ENCODE peak calls at places on chromosomes 4 and X, in seven cellular contexts. Y is body of pancreas, E is BJ, W is K562, N is osteocyte, L is astrocyte of the spinal cord, D is GM12865. X is an unnamed sample.

GRCh38 chr4:2445130-2445529 is 23.8 kb upstream of the RNF4 start:
- DNase-seq in Y (no peak), E (no peak), W (no peak), N (no peak), L (no peak), D (no peak), X (no peak)

GRCh38 chr4:1412376-1413220 is 6.4 kb upstream of the NKX1-1 start:
- DNase-seq in Y (no peak), E (no peak), W (peak; percentile 11), N (no peak), L (no peak), D (no peak), X (no peak)

GRCh38 chrX:151870603-151871002 is 42.1 kb upstream of the MAGEA4 start:
- DNase-seq in Y (no peak), E (peak; percentile 49), W (no peak), N (no peak), L (peak; percentile 84), D (no peak), X (no peak)

GRCh38 chr4:2281575-2282343 is 19.9 kb upstream of the MXD4 start:
- DNase-seq in Y (no peak), E (no peak), W (no peak), N (no peak), L (no peak), D (peak; percentile 81), X (no peak)

GRCh38 chr4:111736516-111736915 is 408.7 kb upstream of the FAM241A start:
- DNase-seq in Y (no peak), E (no peak), W (no peak), N (no peak), L (no peak), D (no peak), X (no peak)

GRCh38 chrX:74382613-74383012 is 38.7 kb upstream of the SLC16A2 start:
- DNase-seq in Y (peak; percentile 63), E (peak; percentile 29), W (peak; percentile 64), N (peak; percentile 87), L (peak; percentile 49), D (peak; percentile 49), X (peak; percentile 60)

GRCh38 chr4:75289843-75290616 is 224.2 kb downstream of the RCHY1 start:
- DNase-seq in Y (peak; percentile 14), E (no peak), W (no peak), N (no peak), L (no peak), D (peak; percentile 67), X (peak; percentile 22)

GRCh38 chr4:88803600-88804096 is 106.0 kb upstream of the NAP1L5 start:
- DNase-seq in Y (peak; percentile 55), E (peak; percentile 83), W (no peak), N (no peak), L (peak; percentile 92), D (peak; percentile 54), X (no peak)

GRCh38 chr4:40629401-40630334 is at the start of gene RBM47:
- DNase-seq in Y (peak; percentile 88), E (no peak), W (no peak), N (no peak), L (peak; percentile 57), D (peak; percentile 91), X (peak; percentile 59)
- TF ChIP-seq CTCF in Y (peak; percentile 35), E (peak; percentile 24), W (no peak), N (no peak), L (peak; percentile 0), D (peak; percentile 11), X (no peak)

GRCh38 chr4:19486400-19486799 is 765.3 kb upstream of the SLIT2 start:
- DNase-seq in Y (no peak), E (no peak), W (no peak), N (no peak), L (no peak), D (no peak), X (peak; percentile 5)
- TF ChIP-seq CTCF in Y (no peak), E (no peak), W (no peak), N (peak; percentile 54), L (peak; percentile 26), D (no peak), X (no peak)

GRCh38 chr4:16289872-16290554 is 63.7 kb upstream of the TAPT1 start:
- DNase-seq in Y (no peak), E (no peak), W (peak; percentile 34), N (no peak), L (peak; percentile 52), D (peak; percentile 28), X (peak; percentile 14)
- TF ChIP-seq CTCF in Y (peak; percentile 71), E (peak; percentile 55), W (peak; percentile 71), N (peak; percentile 78), L (peak; percentile 48), D (peak; percentile 35), X (peak; percentile 66)

GRCh38 chr4:165864228-165864627 is 8.8 kb upstream of the TLL1 start:
- DNase-seq in Y (no peak), E (no peak), W (no peak), N (no peak), L (no peak), D (no peak), X (no peak)
- TF ChIP-seq CTCF in Y (no peak), E (no peak), W (no peak), N (peak; percentile 56), L (no peak), D (no peak), X (no peak)

DNA sequence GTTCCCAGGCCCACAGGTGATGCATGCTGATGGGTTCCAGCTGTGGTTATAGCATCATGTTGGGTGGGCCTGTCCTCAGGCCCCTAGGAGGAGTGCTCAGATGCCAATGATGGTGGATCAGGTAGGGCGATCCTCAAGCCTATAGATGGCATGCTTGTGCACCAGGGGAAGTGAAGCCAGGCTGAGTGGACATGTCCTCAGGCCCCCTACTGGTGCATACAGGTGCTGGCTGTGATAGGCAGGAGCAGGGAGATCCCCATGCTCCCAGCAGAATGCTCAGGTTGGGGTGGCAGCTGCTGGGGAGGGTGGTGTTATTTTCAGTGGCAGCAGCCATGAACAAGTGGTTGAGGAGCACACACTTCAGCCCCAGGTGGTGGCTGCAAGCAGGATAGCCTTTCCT is 96.0 kb downstream of the SMARCA1 start:
- DNase-seq in Y (no peak), E (no peak), W (no peak), N (no peak), L (no peak), D (peak; percentile 1), X (no peak)
- TF ChIP-seq CTCF in Y (no peak), E (no peak), W (no peak), N (no peak), L (no peak), D (no peak), X (no peak)

DNA sequence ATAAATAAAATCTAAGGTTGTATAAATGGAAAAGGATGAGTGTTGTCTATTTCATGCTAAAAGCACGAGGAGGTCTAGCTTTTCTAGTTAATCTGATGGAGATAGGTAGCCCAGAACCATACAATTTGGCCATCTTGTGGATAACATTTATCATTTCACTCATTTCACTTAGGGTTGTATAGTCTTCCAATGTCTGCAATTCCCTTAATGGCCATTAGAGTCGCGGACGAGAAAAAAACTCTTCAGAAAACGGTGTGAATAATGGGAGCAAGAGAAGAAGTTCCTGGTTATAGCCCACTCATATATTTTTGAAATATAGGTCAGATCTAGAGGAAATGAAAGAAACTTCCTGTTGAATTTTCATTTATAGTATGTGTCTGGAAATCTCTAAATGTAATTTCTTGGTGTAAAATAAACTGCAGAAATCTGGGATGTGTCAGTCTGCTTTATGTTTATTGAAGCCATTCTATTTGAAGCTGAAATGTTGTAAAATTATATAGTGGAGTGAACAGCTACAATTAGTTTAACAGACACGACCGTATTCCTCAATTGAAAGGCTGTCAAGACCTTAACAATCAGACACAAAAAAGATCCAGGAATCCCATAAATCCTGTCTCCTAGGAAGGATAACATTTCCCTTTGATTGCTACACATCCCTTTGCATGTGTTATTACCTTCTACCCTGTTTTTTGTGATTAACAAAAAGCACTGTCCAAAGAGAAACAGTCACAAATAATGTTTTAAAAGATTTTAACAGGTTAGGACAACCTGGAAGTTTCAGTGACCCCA is 47.7 kb upstream of the MGST2 start:
- DNase-seq in Y (no peak), E (no peak), W (peak; percentile 14), N (no peak), L (no peak), D (peak; percentile 5), X (no peak)
- TF ChIP-seq CTCF in Y (peak; percentile 24), E (peak; percentile 59), W (peak; percentile 51), N (peak; percentile 38), L (peak; percentile 44), D (peak; percentile 28), X (peak; percentile 74)